ENCODE peak calls at places on chromosome 15, in eight cellular contexts. O is neural progenitor cell, F is cardiac muscle cell, A is spleen, I is RWPE2, D is right lobe of liver, K is breast epithelium, Q is PC-3. T is an unnamed sample. For H3K36me3, the result is how much of the 10 kb centered on the place peaks cover.

GRCh38 chr15:88847144-88847543 is 43.9 kb downstream of the ACAN start:
- DNase-seq in D (no peak), K (no peak), I (no peak), A (no peak), F (no peak), O (no peak), Q (no peak), T (no peak)

GRCh38 chr15:94110476-94111130 is 120.8 kb upstream of the MCTP2 start:
- DNase-seq in D (no peak), Q (no peak), K (no peak), I (no peak), F (no peak), A (no peak), O (no peak), T (no peak)

GRCh38 chr15:45187894-45188830 is at the start of gene SHF:
- DNase-seq in A (peak), O (peak), K (peak), I (no peak), F (peak), D (peak), Q (no peak), T (no peak)

GRCh38 chr15:74906193-74906449 is 530 bp downstream of the FAM219B start:
- DNase-seq in D (peak), F (peak), A (no peak), I (no peak), Q (no peak), O (peak), K (no peak), T (no peak)

GRCh38 chr15:60918234-60918964 is 310.7 kb downstream of the RORA start:
- DNase-seq in O (no peak), D (no peak), K (no peak), F (no peak), Q (peak), I (no peak), A (no peak), T (no peak)

GRCh38 chr15:70395164-70395563 is 297.4 kb upstream of the TLE3 start:
- DNase-seq in O (no peak), I (no peak), K (no peak), D (no peak), F (no peak), A (no peak), Q (no peak), T (no peak)

GRCh38 chr15:60634815-60635214 is 155.9 kb upstream of the ICE2 start:
- DNase-seq in I (no peak), A (peak), Q (no peak), F (no peak), D (no peak), K (no peak), O (no peak), T (no peak)

GRCh38 chr15:70093481-70094309 is 4.0 kb downstream of the TLE3 start:
- DNase-seq in F (peak), D (no peak), A (peak), O (no peak), I (no peak), Q (peak), K (peak), T (no peak)

GRCh38 chr15:31304736-31305365 is 21.8 kb upstream of the KLF13 start:
- DNase-seq in A (no peak), O (no peak), K (no peak), D (no peak), F (no peak), Q (no peak), I (no peak), T (no peak)

GRCh38 chr15:69497634-69498033 is 45.0 kb downstream of the RPLP1 start:
- DNase-seq in Q (no peak), I (peak), A (no peak), K (no peak), D (no peak), O (no peak), F (no peak), T (no peak)

GRCh38 chr15:38455096-38455495 is 1.2 kb downstream of the FAM98B start:
- DNase-seq in I (no peak), O (no peak), Q (peak), A (no peak), K (no peak), D (no peak), F (no peak), T (no peak)

GRCh38 chr15:41913251-41913650 is 19.4 kb upstream of the SPTBN5 start:
- DNase-seq in Q (no peak), A (no peak), I (no peak), K (no peak), F (no peak), O (no peak), D (no peak), T (no peak)

GRCh38 chr15:94287794-94288246 is 56.5 kb downstream of the MCTP2 start:
- DNase-seq in A (peak), I (no peak), O (no peak), F (no peak), Q (no peak), K (no peak), D (no peak), T (no peak)

GRCh38 chr15:82679626-82680199 is 30.0 kb downstream of the AP3B2 start:
- DNase-seq in F (no peak), I (peak), D (no peak), K (no peak), A (no peak), O (no peak), Q (no peak), T (no peak)

GRCh38 chr15:80613762-80614365 is 81.2 kb upstream of the ABHD17C start:
- DNase-seq in A (no peak), Q (no peak), K (no peak), O (no peak), I (no peak), D (no peak), F (no peak), T (no peak)

GRCh38 chr15:24772709-24773373 is 97.3 kb downstream of the NPAP1 start:
- DNase-seq in O (peak), F (peak), Q (peak), A (peak), I (peak), K (peak), D (peak), T (peak)

GRCh38 chr15:69393831-69394491 is 20.2 kb upstream of the KIF23 start:
- DNase-seq in Q (peak), O (no peak), D (no peak), K (no peak), A (no peak), I (peak), F (no peak), T (no peak)

GRCh38 chr15:76012021-76012551 is at the start of gene NRG4:
- DNase-seq in F (peak), A (no peak), O (no peak), I (no peak), D (no peak), K (no peak), Q (peak), T (no peak)

GRCh38 chr15:35330921-35331320 is 215.0 kb downstream of the DPH6 start:
- DNase-seq in O (no peak), F (no peak), I (no peak), A (no peak), Q (no peak), D (no peak), K (no peak), T (no peak)

GRCh38 chr15:62600376-62600775 is 435.3 kb upstream of the C2CD4B start:
- DNase-seq in Q (no peak), I (no peak), F (peak), A (no peak), O (no peak), K (no peak), D (no peak), T (no peak)

GRCh38 chr15:74506515-74506840 is 34.5 kb upstream of the ARID3B start:
- DNase-seq in O (no peak), I (no peak), Q (no peak), K (no peak), A (no peak), F (no peak), D (no peak), T (no peak)

GRCh38 chr15:25431821-25432561 is 6.8 kb downstream of the UBE3A start:
- DNase-seq in D (no peak), I (no peak), A (no peak), K (no peak), Q (no peak), F (no peak), O (no peak), T (no peak)

GRCh38 chr15:60844010-60844409 is 365.1 kb upstream of the ICE2 start:
- DNase-seq in O (no peak), D (no peak), K (no peak), Q (no peak), I (no peak), A (no peak), F (no peak), T (no peak)

GRCh38 chr15:31098953-31099740 is 2.4 kb downstream of the TRPM1 start:
- DNase-seq in D (no peak), O (no peak), K (no peak), F (no peak), I (no peak), Q (peak), A (no peak), T (no peak)

GRCh38 chr15:62588930-62589655 is 424.0 kb upstream of the C2CD4B start:
- DNase-seq in O (no peak), Q (no peak), F (peak), D (no peak), K (no peak), A (no peak), I (no peak), T (no peak)

GRCh38 chr15:78750566-78750965 is 60.7 kb downstream of the ADAMTS7 start:
- DNase-seq in F (no peak), K (no peak), I (peak), A (peak), D (peak), O (no peak), Q (peak), T (no peak)

GRCh38 chr15:70569139-70569717 is 194.1 kb downstream of the UACA start:
- DNase-seq in D (no peak), O (peak), A (no peak), Q (peak), I (no peak), K (peak), F (peak), T (no peak)

GRCh38 chr15:61011576-61012336 is 217.3 kb downstream of the RORA start:
- DNase-seq in I (no peak), K (no peak), O (no peak), F (no peak), D (no peak), Q (no peak), A (no peak), T (no peak)

GRCh38 chr15:79418693-79419279 is 13.3 kb upstream of the MINAR1 start:
- DNase-seq in K (no peak), A (no peak), O (peak), D (no peak), Q (no peak), I (no peak), F (no peak), T (no peak)

GRCh38 chr15:70030851-70031645 is 66.7 kb downstream of the TLE3 start:
- DNase-seq in F (no peak), K (no peak), A (peak), D (no peak), O (no peak), I (no peak), Q (no peak), T (no peak)

GRCh38 chr15:44705981-44706380 is 5.1 kb downstream of the PATL2 start:
- DNase-seq in A (no peak), F (no peak), I (no peak), O (no peak), D (no peak), K (no peak), Q (no peak), T (no peak)

GRCh38 chr15:57591237-57591821 is 375 bp upstream of the MYZAP start:
- DNase-seq in K (no peak), I (no peak), D (no peak), F (no peak), O (no peak), Q (peak), A (no peak), T (no peak)

GRCh38 chr15:93321881-93322282 is 232.9 kb upstream of the RGMA start:
- DNase-seq in F (no peak), O (no peak), D (no peak), A (no peak), I (no peak), Q (peak), K (peak), T (peak)

GRCh38 chr15:82538961-82539689 is 1.1 kb downstream of the RPS17 start:
- DNase-seq in O (no peak), F (peak), Q (no peak), I (no peak), K (no peak), A (no peak), D (no peak), T (no peak)

GRCh38 chr15:53351373-53351772 is 408.1 kb downstream of the WDR72 start:
- DNase-seq in K (no peak), I (no peak), F (no peak), A (no peak), D (no peak), Q (no peak), O (no peak), T (no peak)

GRCh38 chr15:34147371-34148140 is 45.7 kb downstream of the PGBD4 start:
- DNase-seq in I (no peak), Q (peak), D (no peak), K (no peak), F (peak), O (no peak), A (no peak), T (no peak)

GRCh38 chr15:49151831-49152230 is 3.6 kb downstream of the COPS2 start:
- DNase-seq in I (no peak), A (no peak), F (no peak), Q (no peak), K (no peak), O (no peak), D (no peak), T (no peak)

GRCh38 chr15:49154799-49155109 is 645 bp downstream of the COPS2 start:
- DNase-seq in I (no peak), Q (no peak), O (no peak), D (no peak), K (no peak), A (no peak), F (no peak), T (no peak)

GRCh38 chr15:49154359-49154758 is 1.0 kb downstream of the COPS2 start:
- DNase-seq in F (peak), K (no peak), A (no peak), I (no peak), D (no peak), O (no peak), Q (no peak), T (no peak)

GRCh38 chr15:49155110-49155833 is at the start of gene COPS2:
- DNase-seq in O (peak), F (peak), D (peak), Q (peak), I (peak), K (peak), A (peak), T (peak)

DNA sequence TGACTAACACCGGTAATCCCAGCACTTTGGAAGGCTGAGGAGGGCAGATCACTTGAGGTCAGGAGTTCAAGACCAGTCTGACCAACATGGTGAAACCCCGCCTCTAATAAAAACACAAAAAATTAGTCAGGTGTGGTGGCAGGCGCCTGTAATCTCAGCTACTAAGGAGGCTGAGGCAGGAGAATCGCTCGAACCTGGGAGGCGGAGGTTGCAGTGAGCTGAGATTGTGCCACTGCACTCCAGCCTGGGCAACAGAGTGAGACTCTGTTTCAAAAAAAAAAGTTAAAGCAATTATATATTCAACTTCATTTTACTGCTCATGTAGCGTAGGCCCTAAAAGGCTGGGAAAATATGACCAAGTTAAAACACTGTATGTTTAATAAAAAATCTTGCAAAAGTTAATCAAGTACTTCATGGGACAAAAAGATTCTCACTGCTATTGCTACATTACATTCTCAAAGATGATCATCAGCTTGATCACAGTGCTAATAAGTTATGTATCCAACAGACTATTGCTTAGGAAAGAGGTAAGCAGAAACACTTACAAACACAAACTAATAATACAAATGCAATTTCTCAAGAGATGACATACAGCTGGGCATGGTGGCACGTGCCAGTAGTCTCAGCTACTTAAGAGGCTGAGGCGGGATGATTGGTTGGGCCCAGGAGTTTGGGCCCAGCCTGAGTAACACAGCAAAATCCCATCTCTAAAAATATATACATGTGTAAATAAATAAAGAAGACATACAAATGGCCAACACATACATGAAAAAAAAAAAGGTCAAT is 2.7 kb downstream of the COPS2 start:
- DNase-seq in I (no peak), O (no peak), F (no peak), D (no peak), Q (no peak), K (no peak), A (no peak), T (no peak)
- H3K4me3 ChIP-seq in I (no peak), O (no peak), F (no peak), D (no peak), Q (peak), K (no peak), A (no peak), T (no peak)

GRCh38 chr15:46707452-46707851 is 1009.9 kb upstream of the SEMA6D start:
- DNase-seq in I (no peak), Q (no peak), A (no peak), K (no peak), D (no peak), O (no peak), F (no peak), T (no peak)
- TF ChIP-seq CTCF in I (no peak), Q (no peak), A (no peak), K (no peak), D (no peak), O (no peak), F (no peak), T (no peak)

DNA sequence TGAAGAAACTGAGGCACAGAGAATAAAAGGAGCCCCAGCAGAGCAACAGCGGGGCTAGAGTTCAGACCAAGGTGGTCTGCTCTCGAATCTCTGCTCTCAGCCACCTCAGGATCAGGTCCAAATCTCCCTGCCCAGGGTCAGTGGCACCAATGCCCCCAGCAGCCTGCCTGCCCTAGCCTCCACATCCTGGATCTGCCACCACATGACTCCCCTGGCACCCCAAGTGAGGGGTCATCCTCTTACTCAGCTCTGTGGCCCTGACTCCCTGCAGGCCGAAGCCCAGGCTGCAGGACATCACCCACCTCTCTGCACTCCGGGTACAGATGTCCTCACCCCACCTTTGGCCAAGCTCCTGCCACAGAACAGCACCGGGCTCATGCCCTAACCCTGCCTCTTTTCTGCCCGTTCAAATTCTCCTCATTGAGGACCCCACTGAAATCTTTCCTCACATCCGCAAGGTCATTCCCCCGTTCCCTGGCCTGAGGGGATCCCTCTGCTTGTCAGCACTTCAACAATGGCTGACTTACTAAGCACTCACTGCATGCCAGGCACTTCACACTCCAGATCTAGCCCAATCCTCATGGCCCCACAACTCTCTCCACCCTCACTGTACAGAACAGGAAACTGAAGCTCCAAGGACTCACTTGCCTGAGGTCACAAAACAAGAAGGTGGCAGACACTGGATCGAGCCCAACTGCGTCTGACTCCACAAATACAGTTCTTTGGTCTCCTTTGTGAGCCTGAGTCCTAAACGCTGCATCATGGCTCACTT is 4.3 kb downstream of the PPIB start:
- DNase-seq in F (no peak), D (peak), Q (no peak), I (no peak), A (no peak), O (no peak), K (no peak), T (no peak)
- H3K36me3 ChIP-seq in F (under half), D (half or more), Q (under half), I (half or more), A (half or more), O (under half), K (under half), T (under half)

DNA sequence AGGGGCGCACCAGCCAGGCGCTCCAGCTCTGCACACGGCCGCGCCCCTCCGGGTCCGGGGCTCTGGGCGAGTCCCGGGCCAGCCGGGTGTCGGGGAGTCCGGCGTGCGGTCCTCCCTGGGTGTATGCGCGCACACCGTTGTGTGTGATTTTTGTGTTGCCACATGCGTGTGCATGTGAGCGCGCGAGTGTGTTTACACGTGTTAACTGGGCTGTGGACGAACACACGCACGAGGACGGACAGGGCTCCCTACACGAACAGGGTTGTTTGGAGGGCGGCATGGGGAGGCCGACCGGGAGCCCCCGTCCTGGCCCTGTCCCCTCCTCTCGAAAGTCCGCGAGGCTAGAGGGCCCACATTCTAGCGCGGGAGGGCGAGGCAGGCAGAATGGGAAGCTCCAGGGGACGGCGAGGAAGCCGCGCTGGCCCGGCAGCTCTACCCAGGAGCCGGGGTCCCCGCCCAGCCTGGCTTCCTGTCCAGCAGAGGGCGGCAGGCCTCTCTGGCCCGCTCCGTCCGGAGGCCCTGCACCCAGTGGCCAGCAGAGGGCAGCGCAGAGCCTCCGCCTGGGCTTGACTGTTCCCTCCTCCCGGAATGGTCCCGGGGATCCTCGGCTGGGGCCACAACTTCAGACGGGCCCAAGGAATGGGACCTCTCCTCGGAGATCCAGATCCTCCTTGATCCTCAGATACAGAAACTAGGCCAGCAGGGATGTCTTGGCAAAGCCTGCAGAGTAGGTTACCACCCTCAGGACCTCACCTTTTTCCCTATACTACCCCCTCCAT is 611 bp upstream of the LINGO1 start:
- DNase-seq in A (peak), O (peak), K (peak), Q (peak), D (peak), F (peak), I (peak), T (peak)
- H3K4me3 ChIP-seq in A (peak), O (peak), K (peak), Q (peak), D (peak), F (peak), I (peak), T (peak)

GRCh38 chr15:42986693-42987342 is 66.2 kb upstream of the TTBK2 start:
- DNase-seq in A (no peak), Q (no peak), D (no peak), K (no peak), F (no peak), O (no peak), I (no peak), T (no peak)

DNA sequence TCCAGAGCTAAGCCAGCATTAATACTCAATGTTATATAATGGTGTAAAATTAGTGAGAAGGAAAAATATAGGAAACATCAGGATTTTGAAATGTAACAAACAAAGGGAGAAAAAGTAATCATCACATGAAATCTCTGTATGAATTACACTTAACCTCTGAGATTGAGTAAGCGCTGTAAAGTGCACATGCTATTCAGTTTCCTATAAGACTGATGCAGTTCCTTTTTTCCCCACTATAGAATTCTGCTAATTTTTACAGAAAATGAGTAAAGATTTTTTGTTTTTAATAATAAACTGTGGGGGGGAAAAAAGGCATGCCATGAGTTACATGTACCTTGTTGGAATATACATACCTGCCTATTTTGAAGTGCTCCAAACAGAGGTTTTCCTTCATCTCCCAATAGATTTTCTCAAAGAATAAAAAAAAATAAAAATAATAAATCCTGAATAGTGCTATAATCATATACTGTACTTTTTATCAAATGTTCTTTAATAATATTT is 64.0 kb upstream of the TTBK2 start:
- DNase-seq in O (no peak), F (no peak), Q (peak), I (no peak), D (no peak), A (no peak), K (no peak), T (no peak)
- TF ChIP-seq CTCF in O (no peak), F (no peak), Q (no peak), I (peak), D (no peak), A (no peak), K (no peak), T (no peak)

T was measured in kidney epithelial cell.